ENCODE peak calls at places on chromosomes 16 and 17, in eight cellular contexts. C is AG08396, D is T-helper 2 cell, F is nephron progenitor cell, J is Right ventricle myocardium superior, O is NAMALWA, X is progenitor cell of endocrine pancreas, H is OCI-LY7. L is an unnamed sample.
A peak's percentile ranks its signal among the peaks of the same experiment; 100 is the strongest.

GRCh38 chr17:19897901-19898300 is 30.2 kb upstream of the ULK2 start:
- DNase-seq in C (peak; percentile 62), D (no peak), F (no peak), J (no peak), O (no peak), X (no peak), H (no peak), L (no peak)

GRCh38 chr17:44024271-44024663 is 9.5 kb upstream of the TMEM101 start:
- DNase-seq in C (no peak), D (no peak), F (no peak), J (no peak), O (no peak), X (no peak), H (no peak), L (no peak)

GRCh38 chr17:15340966-15341365 is 431 bp downstream of the TEKT3 start:
- DNase-seq in C (no peak), D (no peak), F (peak; percentile 19), J (no peak), O (no peak), X (no peak), H (no peak), L (peak; percentile 60)

GRCh38 chr17:80115159-80115558 is 13.8 kb downstream of the GAA start:
- DNase-seq in C (no peak), D (no peak), F (no peak), J (no peak), O (no peak), X (no peak), H (no peak), L (no peak)

GRCh38 chr16:21953541-21953902 is 361 bp downstream of the UQCRC2 start:
- DNase-seq in C (no peak), D (no peak), F (no peak), J (no peak), O (no peak), X (no peak), H (no peak), L (no peak)

GRCh38 chr16:80902306-80903154 is 98.1 kb upstream of the CDYL2 start:
- DNase-seq in C (no peak), D (no peak), F (no peak), J (no peak), O (no peak), X (no peak), H (no peak), L (no peak)

GRCh38 chr17:20280051-20280450 is 187.3 kb downstream of the LGALS9B start:
- DNase-seq in C (no peak), D (no peak), F (no peak), J (no peak), O (no peak), X (no peak), H (no peak), L (no peak)

GRCh38 chr16:64356267-64356666 is 765.6 kb downstream of the CDH11 start:
- DNase-seq in C (peak; percentile 45), D (no peak), F (no peak), J (no peak), O (no peak), X (no peak), H (no peak), L (no peak)

GRCh38 chr16:2804728-2805127 is 6.5 kb downstream of the PRSS41 start:
- DNase-seq in C (no peak), D (no peak), F (no peak), J (peak; percentile 17), O (no peak), X (no peak), H (no peak), L (no peak)

GRCh38 chr17:34673995-34674900 is 94.9 kb downstream of the TMEM132E start:
- DNase-seq in C (no peak), D (no peak), F (no peak), J (no peak), O (no peak), X (no peak), H (no peak), L (no peak)

GRCh38 chr16:2799852-2800226 is 1.6 kb downstream of the PRSS41 start:
- DNase-seq in C (no peak), D (no peak), F (no peak), J (no peak), O (no peak), X (no peak), H (no peak), L (no peak)

GRCh38 chr17:68441064-68441770 is 16.1 kb downstream of the WIPI1 start:
- DNase-seq in C (no peak), D (no peak), F (no peak), J (no peak), O (peak; percentile 44), X (no peak), H (peak; percentile 70), L (no peak)

GRCh38 chr16:10729649-10730048 is 14.0 kb upstream of the NUBP1 start:
- DNase-seq in C (no peak), D (no peak), F (no peak), J (no peak), O (no peak), X (no peak), H (no peak), L (peak; percentile 35)

GRCh38 chr16:19517424-19518089 is 4.3 kb downstream of the GDE1 start:
- DNase-seq in C (no peak), D (no peak), F (no peak), J (no peak), O (no peak), X (no peak), H (no peak), L (no peak)

GRCh38 chr17:39306509-39307212 is 80.9 kb upstream of the STAC2 start:
- DNase-seq in C (peak; percentile 4), D (no peak), F (no peak), J (no peak), O (peak; percentile 33), X (no peak), H (peak; percentile 48), L (no peak)

GRCh38 chr17:68290268-68290954 is 516 bp downstream of the SLC16A6 start:
- DNase-seq in C (no peak), D (peak; percentile 38), F (peak; percentile 42), J (peak; percentile 58), O (peak; percentile 67), X (peak; percentile 16), H (peak; percentile 79), L (peak; percentile 74)

GRCh38 chr16:89700649-89701424 is 668 bp downstream of the SPATA2L start:
- DNase-seq in C (peak; percentile 66), D (no peak), F (peak; percentile 53), J (no peak), O (no peak), X (no peak), H (peak; percentile 65), L (peak; percentile 81)

GRCh38 chr16:16014329-16015224 is 65.2 kb downstream of the ABCC1 start:
- DNase-seq in C (peak; percentile 47), D (no peak), F (no peak), J (peak; percentile 82), O (no peak), X (no peak), H (no peak), L (no peak)

GRCh38 chr16:88652763-88653065 is 1.9 kb upstream of the CYBA start:
- DNase-seq in C (no peak), D (no peak), F (no peak), J (no peak), O (no peak), X (no peak), H (no peak), L (no peak)

GRCh38 chr16:57039148-57039812 is 49.9 kb downstream of the NLRC5 start:
- DNase-seq in C (peak; percentile 51), D (no peak), F (no peak), J (no peak), O (peak; percentile 82), X (no peak), H (peak; percentile 93), L (no peak)

GRCh38 chr16:69917739-69918138 is 33.4 kb upstream of the CLEC18A start:
- DNase-seq in C (peak; percentile 83), D (no peak), F (peak; percentile 45), J (no peak), O (no peak), X (peak; percentile 22), H (no peak), L (peak; percentile 86)

GRCh38 chr16:15857779-15858560 is 1.1 kb upstream of the MYH11 start:
- DNase-seq in C (peak; percentile 80), D (no peak), F (peak; percentile 63), J (peak; percentile 61), O (no peak), X (peak; percentile 13), H (no peak), L (peak; percentile 86)

GRCh38 chr17:73838815-73839214 is 194.6 kb upstream of the SDK2 start:
- DNase-seq in C (no peak), D (no peak), F (no peak), J (no peak), O (no peak), X (no peak), H (no peak), L (no peak)

GRCh38 chr16:78292726-78293380 is 193.4 kb downstream of the WWOX start:
- DNase-seq in C (no peak), D (no peak), F (no peak), J (no peak), O (no peak), X (no peak), H (no peak), L (no peak)

GRCh38 chr16:87844374-87844733 is 25.0 kb downstream of the SLC7A5 start:
- DNase-seq in C (no peak), D (no peak), F (peak; percentile 47), J (no peak), O (no peak), X (no peak), H (no peak), L (peak; percentile 76)

GRCh38 chr16:86375370-86375769 is 135.0 kb upstream of the FOXF1 start:
- DNase-seq in C (peak; percentile 70), D (no peak), F (no peak), J (no peak), O (no peak), X (no peak), H (no peak), L (no peak)

GRCh38 chr17:20852541-20853370 is 190.1 kb downstream of the USP22 start:
- DNase-seq in C (no peak), D (no peak), F (peak; percentile 61), J (peak; percentile 51), O (no peak), X (no peak), H (no peak), L (peak; percentile 67)